ENCODE peak calls at places on chromosomes 11 and 22, in four cellular contexts. L is HCT116, F is IMR-90, U is MM.1S. S is an unnamed sample.
A peak's percentile ranks its signal among the peaks of the same experiment; 100 is the strongest.

GRCh38 chr11:32213223-32213622 is 122.3 kb downstream of the RCN1 start:
- DNase-seq in L (no peak), F (peak; percentile 74), U (no peak), S (no peak)

GRCh38 chr11:130580372-130580771 is 131.9 kb downstream of the ADAMTS15 start:
- DNase-seq in L (peak; percentile 21), F (peak; percentile 84), U (no peak), S (no peak)

GRCh38 chr22:17580461-17581031 is 17.2 kb downstream of the SLC25A18 start:
- DNase-seq in L (no peak), F (no peak), U (no peak), S (no peak)

GRCh38 chr22:42863349-42863911 is 6.4 kb upstream of the ARFGAP3 start:
- DNase-seq in L (peak; percentile 43), F (peak; percentile 88), U (no peak), S (no peak)

GRCh38 chr22:37032535-37033460 is 13.3 kb downstream of the MPST start:
- DNase-seq in L (no peak), F (peak; percentile 37), U (no peak), S (no peak)

GRCh38 chr11:67349036-67349435 is 4.3 kb downstream of the POLD4 start:
- DNase-seq in L (no peak), F (no peak), U (no peak), S (no peak)

GRCh38 chr22:46295277-46295971 is 1.2 kb upstream of the GTSE1 start:
- DNase-seq in L (no peak), F (no peak), U (no peak), S (peak; percentile 15)

GRCh38 chr11:8732276-8732675 is 49.7 kb downstream of the RPL27A start:
- DNase-seq in L (no peak), F (no peak), U (peak; percentile 61), S (peak; percentile 36)

GRCh38 chr11:85133636-85134035 is 493.5 kb downstream of the DLG2 start:
- DNase-seq in L (no peak), F (no peak), U (no peak), S (no peak)

GRCh38 chr11:93089474-93090102 is 108.2 kb downstream of the SLC36A4 start:
- DNase-seq in L (peak; percentile 52), F (peak; percentile 62), U (peak; percentile 71), S (peak; percentile 15)

GRCh38 chr11:2166091-2166851 is 5.3 kb upstream of the INS start:
- DNase-seq in L (no peak), F (no peak), U (no peak), S (no peak)

GRCh38 chr11:111797145-111797581 is 31.0 kb upstream of the PPP2R1B start:
- DNase-seq in L (no peak), F (peak; percentile 53), U (peak; percentile 42), S (peak; percentile 75)

GRCh38 chr11:112588252-112588668 is 327.6 kb upstream of the PLET1 start:
- DNase-seq in L (peak; percentile 83), F (peak; percentile 77), U (peak; percentile 83), S (peak; percentile 68)

GRCh38 chr22:24859587-24859986 is 53.6 kb downstream of the SGSM1 start:
- DNase-seq in L (no peak), F (no peak), U (no peak), S (no peak)

GRCh38 chr11:130124096-130124495 is 35.5 kb upstream of the ST14 start:
- DNase-seq in L (peak; percentile 61), F (peak; percentile 89), U (no peak), S (no peak)

GRCh38 chr11:68090706-68091105 is 30.5 kb downstream of the CHKA start:
- DNase-seq in L (no peak), F (peak; percentile 11), U (no peak), S (peak; percentile 57)

GRCh38 chr22:29073618-29074275 is 912 bp downstream of the KREMEN1 start:
- DNase-seq in L (no peak), F (no peak), U (no peak), S (no peak)

GRCh38 chr11:75925785-75926164 is 110.8 kb downstream of the UVRAG start:
- DNase-seq in L (no peak), F (peak; percentile 28), U (no peak), S (no peak)

GRCh38 chr11:36261094-36261493 is 28.1 kb downstream of the COMMD9 start:
- DNase-seq in L (no peak), F (no peak), U (no peak), S (no peak)

GRCh38 chr11:12319734-12320387 is 57.5 kb upstream of the PARVA start:
- DNase-seq in L (no peak), F (peak; percentile 22), U (peak; percentile 48), S (no peak)

GRCh38 chr11:5618807-5619206 is 6.0 kb upstream of the TRIM34 start:
- DNase-seq in L (no peak), F (peak; percentile 97), U (no peak), S (no peak)

GRCh38 chr11:77410076-77410827 is 63.6 kb downstream of the PAK1 start:
- DNase-seq in L (no peak), F (no peak), U (no peak), S (no peak)

GRCh38 chr11:77411717-77412441 is 62.0 kb downstream of the PAK1 start:
- DNase-seq in L (peak; percentile 49), F (peak; percentile 82), U (peak; percentile 90), S (peak; percentile 4)

GRCh38 chr11:77411238-77411637 is 62.7 kb downstream of the PAK1 start:
- DNase-seq in L (no peak), F (peak; percentile 30), U (peak; percentile 30), S (no peak)

GRCh38 chr11:77413850-77414249 is 60.0 kb downstream of the PAK1 start:
- DNase-seq in L (no peak), F (no peak), U (no peak), S (no peak)

GRCh38 chr11:77412814-77413213 is 61.1 kb downstream of the PAK1 start:
- DNase-seq in L (no peak), F (no peak), U (no peak), S (no peak)
- H3K4me3 ChIP-seq in L (peak overlapping the region; percentile 74), F (no peak overlapping the region), U (no peak overlapping the region), S (no peak overlapping the region)

DNA sequence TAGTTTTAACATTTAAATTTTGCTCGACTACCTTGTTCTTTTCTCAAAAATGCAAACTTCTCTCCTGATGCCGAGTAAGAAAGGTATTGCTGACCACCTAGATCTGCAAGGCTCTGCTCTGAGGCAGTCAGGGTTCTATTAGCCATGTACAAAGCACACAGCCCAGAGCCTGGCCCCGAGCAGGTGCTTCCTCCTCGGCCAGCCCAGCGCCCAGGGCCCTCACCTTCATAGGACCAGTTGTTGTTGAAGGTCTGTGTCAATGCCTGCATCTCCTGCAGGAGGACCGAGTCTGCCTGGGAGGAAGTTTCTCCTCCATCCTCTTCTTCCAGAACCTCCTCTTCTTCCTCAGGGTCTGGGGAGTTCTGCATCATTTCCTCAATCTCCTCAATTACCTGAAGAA is 35.8 kb downstream of the FEZ1 start:
- DNase-seq in L (no peak), F (no peak), U (no peak), S (no peak)
- H2AFZ ChIP-seq in L (no peak overlapping the region), F (no peak overlapping the region), U (no peak overlapping the region), S (no peak overlapping the region)

GRCh38 chr11:17165247-17165890 is 42.4 kb downstream of the PIK3C2A start:
- DNase-seq in L (no peak), F (no peak), U (no peak), S (no peak)
- H3K4me3 ChIP-seq in L (no peak overlapping the region), F (no peak overlapping the region), U (no peak overlapping the region), S (no peak overlapping the region)

GRCh38 chr11:117759305-117759704 is 37.7 kb downstream of the DSCAML1 start:
- DNase-seq in L (no peak), F (no peak), U (no peak), S (no peak)
- H2AFZ ChIP-seq in L (no peak overlapping the region), F (no peak overlapping the region), U (no peak overlapping the region), S (no peak overlapping the region)

S was measured in OCI-LY7.